ENCODE peak calls at places on chromosomes 13 and 19, in five cellular contexts. S is uterus; F is GM06990; D is CD8-positive, alpha-beta memory T cell; A is breast epithelium. L is an unnamed sample. For H3K36me3, the result is how much of the 10 kb centered on the place peaks cover.

GRCh38 chr19:35351441-35352176 is 3.9 kb downstream of the FFAR1 start:
- DNase-seq in S (no peak), F (no peak), D (no peak), A (peak), L (no peak)

GRCh38 chr13:22235285-22235949 is 564.5 kb downstream of the FGF9 start:
- DNase-seq in S (no peak), F (no peak), D (no peak), A (no peak), L (no peak)

GRCh38 chr19:7790416-7790815 is 27.4 kb downstream of the CLEC4M start:
- DNase-seq in S (no peak), F (no peak), D (no peak), A (no peak), L (no peak)

GRCh38 chr13:33509642-33510229 is 224.2 kb upstream of the STARD13 start:
- DNase-seq in S (peak), F (no peak), D (no peak), A (no peak), L (no peak)

GRCh38 chr13:28659611-28659970 is 661 bp downstream of the POMP start:
- DNase-seq in S (no peak), F (peak), D (no peak), A (no peak), L (no peak)

GRCh38 chr19:3096267-3096901 is 2.2 kb downstream of the GNA11 start:
- DNase-seq in S (no peak), F (peak), D (no peak), A (no peak), L (no peak)

GRCh38 chr19:31307270-31307669 is 42.0 kb downstream of the TSHZ3 start:
- DNase-seq in S (no peak), F (no peak), D (no peak), A (no peak), L (no peak)

GRCh38 chr13:40786568-40786996 is 2.8 kb upstream of the SLC25A15 start:
- DNase-seq in S (no peak), F (no peak), D (no peak), A (no peak), L (no peak)

GRCh38 chr13:75460644-75461043 is 21.3 kb downstream of the TBC1D4 start:
- DNase-seq in S (no peak), F (no peak), D (no peak), A (no peak), L (no peak)

GRCh38 chr19:35269425-35270117 is 809 bp downstream of the USF2 start:
- DNase-seq in S (peak), F (peak), D (peak), A (peak), L (peak)

GRCh38 chr19:12639901-12640613 is 26.5 kb downstream of the MAN2B1 start:
- DNase-seq in S (peak), F (peak), D (peak), A (peak), L (peak)

GRCh38 chr19:8036438-8037099 is 16.0 kb upstream of the CCL25 start:
- DNase-seq in S (no peak), F (no peak), D (no peak), A (no peak), L (no peak)

GRCh38 chr13:110238795-110239194 is 68.2 kb downstream of the COL4A1 start:
- DNase-seq in S (no peak), F (no peak), D (no peak), A (no peak), L (no peak)

GRCh38 chr13:89163081-89163480 is 1491.9 kb downstream of the SLITRK5 start:
- DNase-seq in S (no peak), F (no peak), D (no peak), A (no peak), L (no peak)

GRCh38 chr13:96460571-96460970 is 370.7 kb downstream of the HS6ST3 start:
- DNase-seq in S (no peak), F (no peak), D (no peak), A (no peak), L (no peak)

GRCh38 chr13:66492479-66492878 is 737.7 kb downstream of the PCDH9 start:
- DNase-seq in S (no peak), F (no peak), D (no peak), A (no peak), L (no peak)

GRCh38 chr13:75368167-75368566 is 113.8 kb downstream of the TBC1D4 start:
- DNase-seq in S (peak), F (no peak), D (no peak), A (no peak), L (peak)

GRCh38 chr13:42280537-42280936 is 8.6 kb downstream of the AKAP11 start:
- DNase-seq in S (no peak), F (no peak), D (no peak), A (no peak), L (no peak)

GRCh38 chr19:35087393-35087792 is 28.2 kb upstream of the FXYD3 start:
- DNase-seq in S (no peak), F (no peak), D (no peak), A (no peak), L (no peak)

GRCh38 chr19:6217752-6218403 is 61.9 kb downstream of the MLLT1 start:
- DNase-seq in S (no peak), F (no peak), D (no peak), A (no peak), L (no peak)
- H3K36me3 ChIP-seq in S (under half), F (under half), D (under half), A (under half), L (under half)

DNA sequence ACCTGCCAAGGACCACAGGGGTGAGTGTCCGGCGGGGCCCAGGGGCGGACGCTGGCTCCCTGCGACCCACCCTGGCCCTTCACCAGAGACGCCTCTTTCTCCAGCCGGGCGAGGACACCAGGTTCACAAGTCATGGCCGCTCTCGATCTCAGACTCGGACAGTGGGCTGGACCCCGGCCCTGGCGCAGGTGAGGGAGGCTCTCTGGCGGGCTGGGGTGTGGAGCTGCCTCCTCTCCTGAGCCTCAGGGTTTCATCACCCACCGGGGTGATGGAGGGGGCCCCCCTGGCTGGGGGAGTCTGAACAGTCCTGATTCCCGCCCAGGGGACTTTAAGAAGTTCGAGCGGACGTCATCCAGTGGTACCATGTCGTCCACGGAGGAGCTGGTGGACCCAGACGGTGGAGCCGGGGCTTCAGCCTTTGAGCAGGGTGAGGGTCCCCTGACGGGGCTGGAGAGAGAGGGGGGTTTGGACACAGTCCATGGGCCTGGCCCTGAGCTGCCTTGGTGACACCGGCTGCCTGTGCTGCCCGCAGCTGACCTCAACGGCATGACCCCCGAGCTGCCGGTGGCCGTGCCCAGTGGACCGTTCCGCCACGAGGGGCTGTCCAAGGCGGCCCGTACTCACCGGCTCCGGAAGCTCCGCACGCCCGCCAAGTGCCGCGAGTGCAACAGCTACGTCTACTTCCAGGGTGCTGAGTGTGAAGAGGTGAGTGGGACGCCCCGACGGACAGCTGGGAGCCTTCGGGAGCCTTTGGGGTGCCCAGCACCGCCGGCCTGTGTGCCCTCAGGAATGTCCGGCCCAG is 13.6 kb downstream of the ARHGAP45 start:
- DNase-seq in S (no peak), F (no peak), D (peak), A (no peak), L (no peak)
- H3K36me3 ChIP-seq in S (under half), F (half or more), D (half or more), A (under half), L (under half)

GRCh38 chr19:19627442-19627715 is 641 bp downstream of the LPAR2 start:
- DNase-seq in S (no peak), F (peak), D (peak), A (no peak), L (no peak)
- H3K36me3 ChIP-seq in S (under half), F (under half), D (under half), A (under half), L (under half)

GRCh38 chr19:58129284-58129683 is 21.3 kb downstream of the ZNF329 start:
- DNase-seq in S (no peak), F (no peak), D (no peak), A (no peak), L (no peak)
- H3K36me3 ChIP-seq in S (under half), F (under half), D (under half), A (under half), L (under half)

GRCh38 chr13:114008964-114009589 is 35.2 kb upstream of the C13orf46 start:
- DNase-seq in S (no peak), F (no peak), D (no peak), A (no peak), L (no peak)
- H3K36me3 ChIP-seq in S (under half), F (under half), D (half or more), A (under half), L (under half)

GRCh38 chr19:49884109-49884508 is 6.6 kb downstream of the TBC1D17 start:
- DNase-seq in S (no peak), F (no peak), D (no peak), A (no peak), L (no peak)
- H3K36me3 ChIP-seq in S (under half), F (under half), D (under half), A (under half), L (under half)

GRCh38 chr19:37353968-37354367 is 16.9 kb upstream of the ZNF527 start:
- DNase-seq in S (no peak), F (no peak), D (no peak), A (no peak), L (no peak)
- H3K36me3 ChIP-seq in S (under half), F (under half), D (under half), A (under half), L (under half)

DNA sequence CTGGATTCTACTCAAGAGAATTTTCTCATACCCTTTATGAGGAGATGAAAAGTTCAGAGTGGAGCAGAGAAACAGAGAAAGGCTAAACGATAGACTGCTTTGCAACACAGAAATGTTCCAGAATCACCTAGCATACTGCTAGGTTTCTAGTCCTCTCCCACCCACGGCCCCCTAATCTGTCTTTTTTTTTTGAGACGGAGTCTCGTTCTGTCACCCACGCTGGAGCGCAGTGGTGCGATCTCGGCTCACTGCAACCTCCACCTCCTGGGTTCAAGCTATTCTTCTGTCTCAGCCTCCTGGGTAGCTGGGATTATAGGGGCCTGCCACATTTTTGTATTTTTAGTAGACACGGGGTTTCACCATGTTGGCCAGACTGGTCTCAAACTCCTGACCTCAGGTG is 4.8 kb downstream of the SUGP2 start:
- DNase-seq in S (no peak), F (no peak), D (no peak), A (no peak), L (no peak)
- H3K36me3 ChIP-seq in S (under half), F (under half), D (under half), A (under half), L (under half)

L was measured in tibial nerve.